ENCODE peak calls at places on chromosomes 2 and 18, in ten cellular contexts. K is lower leg skin; B is iPS-NIHi11; E is stimulated activated CD4-positive, alpha-beta T cell treated with anti-CD3 and anti-CD28 coated beads, Interleukin-12 subunit alpha, Interleukin-12 subunit beta, amount 100 ng/mL, for 4 hours; H is nephron progenitor cell; C is stimulated activated CD8-positive, alpha-beta memory T cell treated with anti-CD3 and anti-CD28 coated beads, Interleukin-15, amount 100 ng/mL, for 1 hour; M is SK-MEL-5; Q is activated gamma-delta T cell treated with Interleukin-2 at 50 U/mL for 16 hours; A is NAMALWA; U is activated naive CD4-positive, alpha-beta T cell. X is an unnamed sample.

GRCh38 chr2:227788556-227788955 is 25.1 kb upstream of the CCL20 start:
- DNase-seq in H (no peak), B (no peak), U (no peak), C (no peak), E (no peak), M (no peak), K (peak), A (no peak), Q (no peak), X (no peak)

GRCh38 chr2:28613181-28613580 is 117.3 kb downstream of the PLB1 start:
- DNase-seq in Q (no peak), C (no peak), M (no peak), U (no peak), E (no peak), B (no peak), H (no peak), A (no peak), K (no peak), X (no peak)

GRCh38 chr2:106638043-106638442 is 150.9 kb downstream of the CD8B2 start:
- DNase-seq in U (no peak), E (no peak), B (peak), M (peak), K (no peak), Q (no peak), A (peak), H (no peak), C (no peak), X (peak)

GRCh38 chr18:10270160-10270571 is 184.3 kb upstream of the APCDD1 start:
- DNase-seq in H (no peak), A (no peak), U (no peak), M (no peak), B (no peak), Q (no peak), C (no peak), K (no peak), E (no peak), X (no peak)

GRCh38 chr2:215760526-215760925 is 252.8 kb downstream of the MREG start:
- DNase-seq in E (no peak), K (no peak), H (no peak), U (no peak), C (no peak), Q (no peak), A (no peak), B (no peak), M (no peak), X (no peak)

GRCh38 chr18:6593142-6593889 is 136.2 kb upstream of the ARHGAP28 start:
- DNase-seq in M (no peak), A (no peak), H (no peak), C (no peak), Q (no peak), E (no peak), K (no peak), B (no peak), U (no peak), X (no peak)

GRCh38 chr2:62084823-62085222 is 111.1 kb upstream of the B3GNT2 start:
- DNase-seq in C (no peak), A (no peak), M (no peak), H (no peak), Q (no peak), E (no peak), K (no peak), B (no peak), U (no peak), X (no peak)

GRCh38 chr2:133837441-133838090 is 269.3 kb upstream of the NCKAP5 start:
- DNase-seq in H (no peak), E (no peak), K (no peak), B (no peak), U (no peak), M (peak), Q (no peak), A (no peak), C (no peak), X (no peak)

GRCh38 chr2:241774419-241775222 is 2.0 kb upstream of the GAL3ST2 start:
- DNase-seq in Q (peak), E (no peak), U (no peak), A (no peak), H (no peak), M (no peak), C (no peak), K (peak), B (peak), X (no peak)

GRCh38 chr2:157990173-157990572 is 111.5 kb upstream of the UPP2 start:
- DNase-seq in U (no peak), E (no peak), M (no peak), B (peak), H (peak), C (no peak), Q (no peak), A (no peak), K (no peak), X (no peak)

GRCh38 chr2:177265386-177265690 is 811 bp upstream of the NFE2L2 start:
- DNase-seq in K (no peak), H (no peak), U (no peak), B (no peak), M (no peak), C (no peak), A (peak), Q (peak), E (no peak), X (peak)

GRCh38 chr2:177211148-177211547 is 1.4 kb upstream of the HNRNPA3 start:
- DNase-seq in B (no peak), A (peak), C (no peak), E (no peak), H (no peak), U (no peak), K (no peak), Q (no peak), M (no peak), X (no peak)

GRCh38 chr2:70726947-70727725 is 40.9 kb downstream of the ADD2 start:
- DNase-seq in U (no peak), K (no peak), C (no peak), A (no peak), H (no peak), B (no peak), Q (no peak), E (no peak), M (no peak), X (no peak)

X was measured in MM.1S.